ENCODE peak calls at places on chromosomes 3 and 15, in nine cellular contexts. W is RWPE1; P is stromal cell of bone marrow; Y is central memory CD4-positive, alpha-beta T cell; V is fibroblast of lung; T is NCI-H460; D is head of caudate nucleus; I is cardiac muscle cell; X is EH. N is an unnamed sample.

GRCh38 chr3:179452166-179452544 is 885 bp upstream of the GNB4 start:
- DNase-seq in I (peak), W (no peak), V (peak), X (peak), D (no peak), T (no peak), Y (no peak), P (peak), N (no peak)

GRCh38 chr3:46709147-46709654 is 8.0 kb downstream of the TMIE start:
- DNase-seq in D (no peak), P (no peak), W (no peak), Y (no peak), V (no peak), X (no peak), I (no peak), T (no peak), N (no peak)

GRCh38 chr15:63030101-63030528 is 12.4 kb upstream of the TPM1 start:
- DNase-seq in V (peak), D (no peak), W (no peak), X (peak), I (no peak), P (no peak), T (no peak), Y (no peak), N (no peak)

GRCh38 chr3:168205451-168205850 is 109.7 kb upstream of the GOLIM4 start:
- DNase-seq in D (no peak), W (no peak), T (no peak), Y (no peak), P (no peak), V (no peak), X (no peak), I (no peak), N (no peak)

GRCh38 chr3:110568246-110568645 is 503.4 kb upstream of the NECTIN3 start:
- DNase-seq in D (no peak), P (peak), I (no peak), T (no peak), X (peak), W (peak), V (peak), Y (no peak), N (no peak)

GRCh38 chr3:138426211-138426610 is 8.2 kb upstream of the ESYT3 start:
- DNase-seq in D (no peak), V (peak), P (no peak), X (peak), T (no peak), W (no peak), Y (no peak), I (peak), N (no peak)

GRCh38 chr3:154244644-154245043 is 79.6 kb downstream of the DHX36 start:
- DNase-seq in X (peak), W (no peak), D (no peak), T (no peak), P (peak), Y (no peak), I (no peak), V (peak), N (no peak)

GRCh38 chr3:47781326-47781684 is 388 bp downstream of the SMARCC1 start:
- DNase-seq in D (peak), Y (peak), V (no peak), P (no peak), T (no peak), I (peak), X (peak), W (peak), N (peak)

GRCh38 chr15:68234060-68234459 is 4.5 kb upstream of the CLN6 start:
- DNase-seq in X (no peak), P (no peak), D (no peak), I (no peak), W (no peak), T (no peak), Y (no peak), V (peak), N (no peak)

GRCh38 chr15:27564656-27565055 is 534.5 kb downstream of the OCA2 start:
- DNase-seq in I (no peak), X (no peak), P (no peak), W (no peak), D (no peak), Y (no peak), T (no peak), V (no peak), N (no peak)

GRCh38 chr3:142239421-142239820 is 14.0 kb upstream of the GK5 start:
- DNase-seq in T (no peak), V (no peak), D (no peak), P (no peak), X (peak), Y (no peak), I (no peak), W (no peak), N (no peak)

GRCh38 chr3:178714971-178715832 is 179.0 kb downstream of the KCNMB2 start:
- DNase-seq in W (no peak), T (no peak), Y (no peak), P (no peak), I (no peak), V (peak), D (no peak), X (no peak), N (no peak)

GRCh38 chr15:83166830-83167229 is 40.8 kb downstream of the HDGFL3 start:
- DNase-seq in I (no peak), P (no peak), D (no peak), Y (no peak), W (no peak), X (no peak), V (no peak), T (no peak), N (no peak)

GRCh38 chr3:174329321-174329720 is 529.8 kb upstream of the NAALADL2 start:
- DNase-seq in D (no peak), X (peak), I (no peak), W (no peak), P (no peak), Y (no peak), T (no peak), V (no peak), N (no peak)

N was measured in glutamatergic neuron.